ENCODE peak calls at places on chromosome 5, in six cellular contexts. E is lower lobe of right lung, Y is PC-3, I is breast epithelium, U is left ventricle myocardium inferior, Q is hepatocyte. O is an unnamed sample.

GRCh38 chr5:133382661-133383579 is 229.4 kb downstream of the FSTL4 start:
- DNase-seq in I (no peak), E (no peak), U (no peak), Y (no peak), Q (no peak), O (no peak)

GRCh38 chr5:117736693-117737092 is 1162.1 kb upstream of the SEMA6A start:
- DNase-seq in E (no peak), U (no peak), Y (no peak), I (no peak), Q (no peak), O (no peak)

GRCh38 chr5:58215364-58215763 is 244.5 kb downstream of the PLK2 start:
- DNase-seq in U (no peak), I (no peak), Y (no peak), E (no peak), Q (no peak), O (no peak)

GRCh38 chr5:39503148-39503547 is 78.4 kb upstream of the DAB2 start:
- DNase-seq in U (no peak), Y (no peak), I (no peak), E (no peak), Q (no peak), O (no peak)

GRCh38 chr5:175778951-175779475 is 92.4 kb upstream of the CPLX2 start:
- DNase-seq in Q (peak; percentile 31), E (no peak), U (peak; percentile 14), Y (peak; percentile 83), I (peak; percentile 70), O (no peak)

GRCh38 chr5:115507682-115508081 is 36.9 kb downstream of the FEM1C start:
- DNase-seq in Y (peak; percentile 8), E (no peak), Q (no peak), U (no peak), I (no peak), O (no peak)

GRCh38 chr5:81363093-81363886 is 30.6 kb downstream of the ACOT12 start:
- DNase-seq in E (no peak), Q (no peak), U (no peak), Y (no peak), I (no peak), O (no peak)

GRCh38 chr5:95669540-95669939 is 13.3 kb downstream of the SPATA9 start:
- DNase-seq in Q (peak; percentile 53), I (no peak), E (no peak), U (peak; percentile 69), Y (no peak), O (no peak)

GRCh38 chr5:395156-395920 is 47.6 kb upstream of the EXOC3 start:
- DNase-seq in Y (peak; percentile 51), U (no peak), E (no peak), I (no peak), Q (peak; percentile 68), O (no peak)

GRCh38 chr5:154470172-154470571 is 7.9 kb downstream of the HAND1 start:
- DNase-seq in E (no peak), Q (no peak), I (no peak), Y (no peak), U (no peak), O (no peak)

GRCh38 chr5:154473581-154474266 is 4.3 kb downstream of the HAND1 start:
- DNase-seq in Q (no peak), U (no peak), I (no peak), E (no peak), Y (no peak), O (no peak)

GRCh38 chr5:154472871-154473580 is 5.0 kb downstream of the HAND1 start:
- DNase-seq in Y (no peak), E (no peak), I (no peak), U (no peak), Q (no peak), O (no peak)

GRCh38 chr5:154474267-154474956 is 3.6 kb downstream of the HAND1 start:
- DNase-seq in Y (no peak), Q (no peak), U (no peak), I (no peak), E (no peak), O (no peak)

DNA sequence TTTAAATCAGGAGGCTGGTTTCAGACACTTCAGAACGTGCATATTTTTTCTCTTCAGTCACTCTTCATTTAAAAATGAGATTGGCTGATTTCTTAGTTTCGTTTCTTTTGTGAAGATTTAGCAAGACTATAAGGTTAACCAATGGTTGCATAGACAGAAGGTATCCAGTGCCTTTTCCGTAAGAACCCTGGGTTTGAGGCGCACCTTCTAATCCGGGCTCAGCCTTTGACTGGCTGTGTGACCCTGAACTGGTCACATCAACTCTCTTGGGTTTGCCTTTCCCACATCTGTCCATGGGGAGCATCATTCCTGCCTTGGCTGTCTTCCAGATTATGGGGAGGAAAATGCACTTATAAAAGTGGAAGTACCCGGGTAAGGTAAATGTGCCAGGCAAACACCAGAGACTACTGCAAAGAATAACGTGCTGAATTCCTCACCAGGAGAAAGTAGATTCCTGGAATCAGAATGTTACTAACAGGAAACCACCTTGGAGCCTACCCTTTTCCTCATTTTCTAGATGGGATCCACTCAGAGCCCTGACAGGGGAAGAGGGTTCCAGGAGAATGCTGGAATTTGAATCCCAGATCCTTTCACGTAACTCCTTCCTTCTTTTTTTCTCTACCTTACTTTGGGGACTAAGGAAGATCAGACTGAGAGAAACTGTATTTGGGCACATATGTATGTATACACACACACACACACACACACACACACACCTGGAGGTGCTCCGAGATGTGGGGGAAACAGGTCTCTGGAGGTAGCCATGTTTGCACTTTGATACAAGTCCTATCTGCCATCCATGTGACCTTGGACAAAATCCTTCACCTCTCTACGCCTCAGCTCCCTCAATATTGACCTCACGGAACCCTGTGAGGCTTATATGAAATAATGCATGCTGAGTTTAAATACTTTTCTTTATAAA is 6.8 kb downstream of the HAND1 start:
- DNase-seq in Q (no peak), U (no peak), Y (peak; percentile 6), I (no peak), E (no peak), O (no peak)
- TF ChIP-seq CTCF in Q (no peak), U (no peak), Y (no peak), I (no peak), E (no peak), O (no peak)

DNA sequence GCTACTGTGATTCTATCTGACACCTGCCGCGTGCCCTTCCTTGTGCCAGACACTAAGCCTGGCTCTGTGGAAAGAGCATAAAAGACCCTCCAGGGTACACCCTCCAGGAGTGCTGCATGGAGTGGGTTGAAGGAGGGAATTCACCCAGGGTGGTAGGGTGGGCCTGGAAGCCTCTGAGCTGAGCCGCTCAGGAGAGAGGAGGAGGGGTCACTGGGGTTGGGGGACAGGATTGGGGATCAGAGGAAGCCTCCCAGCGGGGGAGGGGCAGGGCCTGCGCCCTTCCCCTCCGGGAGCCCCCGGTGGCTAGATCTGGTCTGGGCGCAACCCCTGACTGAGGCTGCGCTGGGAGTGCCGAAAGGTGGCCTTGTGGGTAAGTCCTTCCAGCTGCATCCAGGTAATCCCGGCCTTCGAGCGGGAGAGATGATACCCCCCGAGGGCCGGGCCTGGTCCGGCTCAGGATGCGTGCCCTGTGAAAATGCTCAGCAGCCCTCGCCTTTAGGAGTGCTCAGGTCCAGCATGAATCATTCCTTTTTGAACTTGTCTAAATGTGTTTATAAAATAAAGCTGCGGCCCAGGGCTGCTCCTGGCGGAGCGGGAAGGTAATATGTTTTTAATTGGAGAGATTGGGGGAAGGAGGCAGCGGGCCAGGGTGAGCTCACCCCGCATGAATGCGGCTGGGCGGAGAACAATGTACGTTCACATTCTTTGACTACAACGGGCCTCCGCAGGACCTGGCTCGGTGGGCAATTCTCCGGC is 118.1 kb upstream of the SMIM23 start:
- DNase-seq in Q (peak; percentile 55), E (peak; percentile 52), I (peak; percentile 66), Y (no peak), U (peak; percentile 60), O (no peak)
- H3K4me3 ChIP-seq in Q (no peak overlapping the region), E (no peak overlapping the region), I (peak overlapping the region; percentile 14), Y (no peak overlapping the region), U (peak overlapping the region; percentile 40), O (no peak overlapping the region)

GRCh38 chr5:110108520-110108919 is 418.8 kb downstream of the MAN2A1 start:
- DNase-seq in I (no peak), E (no peak), Q (no peak), U (no peak), Y (no peak), O (no peak)
- TF ChIP-seq CTCF in I (no peak), E (no peak), Q (no peak), U (no peak), Y (no peak), O (no peak)

DNA sequence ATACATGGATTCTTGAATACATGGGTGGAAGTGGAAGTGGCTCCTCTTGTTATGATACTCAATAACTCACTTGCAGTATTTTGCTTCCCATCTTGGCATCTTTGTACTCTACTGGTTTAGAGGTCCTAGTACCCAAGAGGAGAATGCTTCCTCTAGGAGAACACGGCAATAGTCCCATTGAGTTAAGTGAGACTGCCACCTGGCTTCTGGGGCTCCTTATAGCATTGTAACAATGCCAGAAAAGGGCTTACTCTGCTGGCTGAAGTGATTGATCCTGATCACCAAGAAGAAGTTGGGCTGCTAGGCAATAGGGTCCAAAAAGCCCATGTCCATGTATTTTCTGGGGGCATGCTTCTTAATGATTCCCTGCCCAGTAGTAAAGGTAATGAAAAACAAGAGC is 627.6 kb upstream of the SGCD start:
- DNase-seq in E (no peak), U (no peak), Y (no peak), Q (no peak), I (no peak), O (no peak)
- H3K4me3 ChIP-seq in E (no peak overlapping the region), U (no peak overlapping the region), Y (no peak overlapping the region), Q (no peak overlapping the region), I (no peak overlapping the region), O (no peak overlapping the region)

GRCh38 chr5:35342664-35343063 is 112.4 kb upstream of the PRLR start:
- DNase-seq in I (no peak), U (no peak), Y (no peak), E (no peak), Q (no peak), O (no peak)

GRCh38 chr5:35339616-35340100 is 109.4 kb upstream of the PRLR start:
- DNase-seq in Q (no peak), I (no peak), E (no peak), Y (no peak), U (no peak), O (no peak)

GRCh38 chr5:35341189-35341588 is 110.9 kb upstream of the PRLR start:
- DNase-seq in U (no peak), I (no peak), Y (no peak), Q (no peak), E (no peak), O (no peak)

DNA sequence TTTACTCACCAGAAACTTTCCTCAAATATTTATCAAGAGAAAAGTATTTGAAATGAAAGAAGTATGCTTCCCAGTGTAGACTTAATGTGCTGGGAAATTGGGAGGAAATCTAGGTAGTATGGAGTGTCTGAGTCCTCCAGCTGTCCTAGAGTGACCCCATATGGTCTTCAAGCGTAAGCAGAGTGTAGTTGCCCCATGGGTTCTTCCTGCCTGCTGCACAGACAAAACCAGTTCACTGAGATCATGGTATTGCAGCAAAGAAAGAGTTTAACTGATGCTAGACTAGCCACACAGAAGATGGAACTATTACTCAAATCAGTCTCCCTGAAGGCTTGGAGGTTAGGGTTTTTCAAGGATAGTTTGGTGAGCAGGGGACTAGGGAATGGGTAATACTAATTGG is 114.9 kb upstream of the PRLR start:
- DNase-seq in Q (no peak), I (no peak), E (no peak), Y (peak; percentile 34), U (no peak), O (no peak)
- TF ChIP-seq CTCF in Q (peak; percentile 12), I (no peak), E (no peak), Y (peak; percentile 46), U (no peak), O (peak; percentile 24)

O was measured in GM12864.